ENCODE peak calls at places on chromosomes 12 and 14, in six cellular contexts. C is left ventricle myocardium inferior, V is transverse colon, B is tibial nerve, L is adipocyte, M is uterus. R is an unnamed sample. For H3K27me3, the result is how much of the 10 kb centered on the place peaks cover.

GRCh38 chr14:58571256-58571655 is 66.5 kb upstream of the DACT1 start:
- DNase-seq in V (no peak), L (no peak), B (no peak), M (no peak), C (no peak), R (no peak)

GRCh38 chr12:71045781-71046180 is 112.0 kb downstream of the TSPAN8 start:
- DNase-seq in C (no peak), B (no peak), M (no peak), L (peak), V (no peak), R (no peak)

GRCh38 chr12:6620137-6620884 is 13.1 kb upstream of the CHD4 start:
- DNase-seq in B (no peak), L (no peak), C (no peak), V (no peak), M (no peak), R (no peak)

GRCh38 chr12:129195081-129195480 is 341.8 kb downstream of the GLT1D1 start:
- DNase-seq in V (no peak), M (no peak), L (no peak), C (no peak), B (no peak), R (no peak)

GRCh38 chr14:70731447-70732239 is 77.7 kb downstream of the MAP3K9 start:
- DNase-seq in L (no peak), V (no peak), M (no peak), B (no peak), C (no peak), R (no peak)

GRCh38 chr12:99261256-99261655 is 386.3 kb upstream of the GARIN6 start:
- DNase-seq in B (no peak), V (no peak), C (no peak), L (no peak), M (no peak), R (no peak)

GRCh38 chr12:53344824-53345485 is 8.8 kb upstream of the SP7 start:
- DNase-seq in M (peak), B (peak), C (peak), V (peak), L (peak), R (no peak)

GRCh38 chr14:24690492-24690891 is 56.5 kb upstream of the GZMB start:
- DNase-seq in L (no peak), V (no peak), C (no peak), M (no peak), B (no peak), R (no peak)

GRCh38 chr12:87967871-87968270 is 61.3 kb downstream of the C12orf50 start:
- DNase-seq in L (peak), B (no peak), V (no peak), C (no peak), M (no peak), R (no peak)

GRCh38 chr12:91910871-91911388 is 234.7 kb downstream of the BTG1 start:
- DNase-seq in C (no peak), B (no peak), M (no peak), L (no peak), V (no peak), R (no peak)

GRCh38 chr12:91766454-91766853 is 379.2 kb downstream of the BTG1 start:
- DNase-seq in V (no peak), M (no peak), B (no peak), L (peak), C (no peak), R (no peak)

GRCh38 chr12:48788522-48788851 is 402 bp downstream of the ADCY6 start:
- DNase-seq in B (no peak), L (peak), V (no peak), M (no peak), C (no peak), R (no peak)

GRCh38 chr12:88258396-88258795 is 116.3 kb downstream of the TMTC3 start:
- DNase-seq in L (peak), C (no peak), B (no peak), V (no peak), M (no peak), R (no peak)

GRCh38 chr12:47604474-47604873 is 101.4 kb downstream of the RPAP3 start:
- DNase-seq in V (no peak), L (peak), B (no peak), C (no peak), M (no peak), R (no peak)

GRCh38 chr12:89353188-89353822 is 1.0 kb upstream of the DUSP6 start:
- DNase-seq in M (peak), B (peak), C (peak), V (peak), L (peak), R (no peak)

GRCh38 chr12:77751939-77752338 is 78.8 kb upstream of the NAV3 start:
- DNase-seq in B (no peak), V (no peak), C (no peak), M (no peak), L (peak), R (no peak)

GRCh38 chr14:32711103-32711680 is 227.5 kb upstream of the NPAS3 start:
- DNase-seq in C (no peak), V (no peak), L (peak), B (peak), M (no peak), R (no peak)

GRCh38 chr12:104352106-104352713 is 48.7 kb downstream of the EID3 start:
- DNase-seq in M (no peak), L (peak), C (no peak), V (no peak), B (no peak), R (no peak)

GRCh38 chr14:36503771-36504741 is 16.0 kb downstream of the NKX2-1 start:
- DNase-seq in M (no peak), C (no peak), V (no peak), L (no peak), B (no peak), R (no peak)

GRCh38 chr12:113461666-113462065 is 10.0 kb downstream of the LHX5 start:
- DNase-seq in L (peak), C (no peak), B (no peak), M (no peak), V (no peak), R (no peak)

GRCh38 chr14:72643317-72643801 is 250.5 kb downstream of the DPF3 start:
- DNase-seq in L (peak), B (no peak), M (no peak), V (no peak), C (peak), R (peak)

GRCh38 chr12:69844836-69845235 is 19.8 kb downstream of the MYRFL start:
- DNase-seq in V (no peak), C (no peak), B (no peak), M (no peak), L (no peak), R (no peak)

GRCh38 chr12:57219993-57220728 is 3.6 kb downstream of the NXPH4 start:
- DNase-seq in C (no peak), M (no peak), L (no peak), B (no peak), V (no peak), R (no peak)

GRCh38 chr12:112936264-112936663 is 2.0 kb upstream of the OAS3 start:
- DNase-seq in L (no peak), C (no peak), B (no peak), V (no peak), M (no peak), R (no peak)

GRCh38 chr12:113204806-113205205 is 16.5 kb upstream of the TPCN1 start:
- DNase-seq in C (no peak), V (no peak), B (no peak), M (no peak), L (no peak), R (no peak)

DNA sequence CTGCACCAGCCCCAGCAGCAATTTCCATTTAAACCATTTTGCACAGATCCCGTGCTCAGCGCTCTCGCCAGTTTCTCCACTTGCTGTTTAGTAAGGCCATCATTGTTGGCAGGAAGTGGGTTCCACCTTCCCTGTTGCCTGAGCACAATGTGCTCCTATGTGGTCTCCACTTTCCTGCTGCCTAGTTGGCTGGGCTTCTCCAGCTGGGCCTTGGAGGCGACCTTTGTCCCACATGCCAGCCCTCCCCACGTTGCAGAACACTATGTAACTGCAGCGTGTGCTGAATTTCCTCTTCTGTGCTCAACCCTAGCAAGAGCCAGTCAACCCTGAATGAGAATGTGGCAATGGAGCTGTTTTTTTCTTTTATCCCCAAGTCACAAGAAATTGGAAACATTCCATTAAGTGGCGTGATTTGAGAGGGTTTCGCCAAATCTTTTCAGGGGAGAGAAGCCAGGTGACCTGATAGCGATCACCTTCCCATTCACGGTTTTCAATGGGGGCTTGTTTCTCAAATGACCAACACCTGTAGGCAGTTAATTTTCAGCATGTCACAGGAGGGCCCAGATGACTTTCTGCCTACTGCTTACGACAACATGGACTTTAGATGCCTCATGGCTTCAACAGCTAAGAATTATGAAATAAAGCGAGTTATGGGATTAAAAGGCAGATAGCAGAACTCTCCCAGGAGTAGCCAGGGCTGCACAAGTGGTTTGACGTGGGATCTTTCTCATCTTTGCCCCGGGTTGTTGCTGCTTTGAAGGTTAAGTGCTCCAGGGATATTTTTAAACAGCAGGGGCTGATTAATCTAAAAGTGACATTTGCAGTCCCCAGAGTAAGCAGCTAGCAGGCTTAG is at the start of gene ACACB:
- DNase-seq in M (peak), B (peak), V (peak), L (no peak), C (peak), R (no peak)
- H3K4me3 ChIP-seq in M (no peak), B (peak), V (no peak), L (peak), C (peak), R (no peak)

GRCh38 chr12:52013626-52014310 is 7.0 kb downstream of the TAMALIN start:
- DNase-seq in B (no peak), M (peak), V (no peak), C (no peak), L (no peak), R (no peak)

GRCh38 chr12:52010152-52010622 is 3.4 kb downstream of the TAMALIN start:
- DNase-seq in B (peak), L (peak), V (peak), C (peak), M (peak), R (no peak)

GRCh38 chr12:52009081-52009751 is 2.5 kb downstream of the TAMALIN start:
- DNase-seq in V (no peak), L (no peak), B (no peak), M (peak), C (no peak), R (no peak)

GRCh38 chr12:52010692-52011601 is 4.2 kb downstream of the TAMALIN start:
- DNase-seq in L (no peak), C (no peak), V (no peak), B (no peak), M (peak), R (no peak)

DNA sequence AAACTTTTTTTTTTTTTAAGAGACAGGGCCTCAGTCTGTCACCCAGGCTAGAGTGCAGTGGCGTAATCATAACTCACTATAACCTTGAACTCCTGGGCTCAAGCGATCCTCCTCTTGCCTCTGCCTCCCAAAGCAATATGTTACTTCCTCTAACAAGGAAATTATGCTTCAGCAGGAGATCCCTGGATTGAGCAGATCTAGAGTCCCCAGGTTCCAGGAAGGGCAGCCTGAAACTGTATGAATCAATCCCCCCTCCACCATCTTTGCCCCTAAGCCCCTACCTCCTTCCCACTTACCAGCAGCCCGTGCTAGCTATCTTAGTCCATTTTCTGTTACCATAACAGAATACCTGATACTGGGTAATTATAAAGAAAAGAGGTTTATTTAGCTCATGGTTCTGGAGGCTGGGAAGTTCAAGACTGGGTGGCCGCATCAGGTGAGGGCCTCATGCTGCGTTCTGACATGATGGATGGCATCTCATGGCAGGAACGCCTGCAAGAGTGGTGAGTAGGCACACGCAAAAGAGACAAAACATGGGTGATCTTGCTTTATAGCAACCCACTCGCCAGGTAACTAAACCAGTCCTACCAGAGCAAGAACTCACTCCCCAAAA is 5.0 kb downstream of the TAMALIN start:
- DNase-seq in M (no peak), B (no peak), V (no peak), L (no peak), C (no peak), R (no peak)
- H3K27me3 ChIP-seq in M (under half), B (under half), V (under half), L (under half), C (under half), R (under half)

GRCh38 chr14:68208218-68208617 is 388.6 kb downstream of the RAD51B start:
- DNase-seq in V (no peak), M (no peak), B (no peak), C (no peak), L (peak), R (no peak)

GRCh38 chr14:68211421-68211820 is 391.8 kb downstream of the RAD51B start:
- DNase-seq in L (peak), M (no peak), C (no peak), V (no peak), B (no peak), R (no peak)

GRCh38 chr14:68211886-68212285 is 392.3 kb downstream of the RAD51B start:
- DNase-seq in M (no peak), V (no peak), L (no peak), C (no peak), B (no peak), R (no peak)

GRCh38 chr14:68208726-68209125 is 389.1 kb downstream of the RAD51B start:
- DNase-seq in V (no peak), L (no peak), B (no peak), C (no peak), M (no peak), R (no peak)

DNA sequence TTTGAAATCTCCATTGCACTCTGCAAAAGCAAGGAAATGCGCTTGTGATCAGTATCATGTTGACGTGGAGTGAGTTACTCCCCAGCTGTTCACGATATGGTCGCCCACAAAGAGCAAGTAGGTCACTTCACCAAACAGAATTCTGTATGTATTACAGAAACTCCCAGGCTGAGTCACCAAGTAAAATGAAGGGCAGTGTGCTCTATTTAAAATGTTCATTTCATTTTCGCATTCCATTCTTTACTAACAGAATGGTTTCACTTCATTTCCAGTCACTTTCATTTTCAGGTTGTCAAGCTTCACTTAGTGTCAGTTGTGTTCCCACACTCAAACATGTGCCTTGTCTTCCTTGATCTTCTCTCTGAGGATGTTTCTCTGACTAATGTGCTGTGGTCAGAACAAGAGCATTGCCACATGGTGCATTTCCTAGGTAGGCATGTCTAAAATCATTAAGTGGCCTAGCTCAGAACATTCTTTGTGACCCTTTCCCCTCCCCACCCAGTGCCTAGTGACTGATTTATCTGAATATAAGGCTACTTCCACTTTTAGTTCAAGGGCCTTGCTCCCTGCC is 391.2 kb downstream of the RAD51B start:
- DNase-seq in C (no peak), L (peak), M (no peak), V (no peak), B (no peak), R (no peak)
- H3K4me3 ChIP-seq in C (peak), L (peak), M (no peak), V (no peak), B (peak), R (peak)

GRCh38 chr14:69483765-69484443 is 624 bp upstream of the PLEKHD1 start:
- DNase-seq in V (peak), L (peak), M (no peak), C (no peak), B (no peak), R (no peak)
- H3K27me3 ChIP-seq in V (half or more), L (half or more), M (under half), C (half or more), B (half or more), R (under half)

GRCh38 chr14:90804776-90805391 is 11.3 kb downstream of the TTC7B start:
- DNase-seq in M (no peak), B (no peak), V (no peak), L (no peak), C (no peak), R (no peak)
- H3K4me3 ChIP-seq in M (no peak), B (no peak), V (no peak), L (no peak), C (no peak), R (no peak)

GRCh38 chr14:92887157-92887556 is 35.8 kb upstream of the CHGA start:
- DNase-seq in L (no peak), B (no peak), V (no peak), C (no peak), M (no peak), R (no peak)
- H3K27me3 ChIP-seq in L (half or more), B (under half), V (under half), C (under half), M (under half), R (under half)

DNA sequence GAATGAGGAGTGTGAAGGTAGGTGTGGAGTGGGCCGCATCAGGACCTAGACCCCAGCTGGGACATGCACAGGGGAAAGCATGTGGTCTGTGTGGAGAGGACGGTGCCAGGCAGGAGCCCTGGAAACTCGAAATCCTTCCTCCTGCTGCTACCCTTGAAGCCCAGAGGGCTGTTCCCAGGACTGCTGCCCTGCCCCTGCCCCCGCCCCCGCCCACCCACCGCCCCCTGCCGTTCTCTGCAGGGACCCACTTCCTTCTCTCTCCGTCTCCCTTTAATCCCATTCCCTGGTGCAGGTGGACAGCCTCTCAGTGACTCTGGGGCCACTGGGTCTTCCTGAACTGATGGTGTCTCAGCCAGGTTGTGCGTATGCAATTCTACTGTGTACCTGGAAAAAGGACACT is 8.0 kb downstream of the ITFG2 start:
- DNase-seq in C (no peak), M (no peak), V (no peak), L (no peak), B (no peak), R (no peak)
- H3K4me3 ChIP-seq in C (no peak), M (no peak), V (no peak), L (no peak), B (no peak), R (no peak)

GRCh38 chr14:94768141-94768520 is 1.8 kb downstream of the GSC start:
- DNase-seq in B (no peak), V (no peak), L (no peak), M (no peak), C (no peak), R (no peak)
- H3K27me3 ChIP-seq in B (half or more), V (half or more), L (under half), M (under half), C (half or more), R (under half)

GRCh38 chr12:111758120-111758561 is 8.6 kb upstream of the ALDH2 start:
- DNase-seq in V (no peak), C (peak), M (no peak), L (no peak), B (no peak), R (no peak)

GRCh38 chr12:111756681-111757080 is 10.1 kb upstream of the ALDH2 start:
- DNase-seq in C (no peak), B (no peak), M (no peak), L (no peak), V (no peak), R (no peak)

GRCh38 chr12:111756196-111756595 is 10.5 kb upstream of the ALDH2 start:
- DNase-seq in B (no peak), V (no peak), M (no peak), C (no peak), L (no peak), R (no peak)

GRCh38 chr12:111759276-111759675 is 7.5 kb upstream of the ALDH2 start:
- DNase-seq in V (no peak), B (no peak), C (no peak), L (no peak), M (no peak), R (no peak)

GRCh38 chr12:111757361-111758119 is 9.2 kb upstream of the ALDH2 start:
- DNase-seq in C (peak), M (no peak), V (peak), L (no peak), B (no peak), R (no peak)
- H3K4me3 ChIP-seq in C (no peak), M (no peak), V (no peak), L (no peak), B (no peak), R (no peak)